ENCODE peak calls at places on chromosomes 1 and 21, in four cellular contexts. N is HepG2, J is upper lobe of left lung, C is heart left ventricle. V is an unnamed sample.

GRCh38 chr1:14778882-14779594 is 180.6 kb downstream of the KAZN start:
- ATAC-seq in N (peak; percentile 66), J (no peak), C (no peak), V (no peak)

GRCh38 chr1:206445116-206445515 is 25.2 kb upstream of the IKBKE start:
- ATAC-seq in N (no peak), J (peak; percentile 78), C (peak; percentile 90), V (peak; percentile 89)

GRCh38 chr21:32712043-32712442 is 15.8 kb downstream of the SYNJ1 start:
- ATAC-seq in N (no peak), J (no peak), C (peak; percentile 14), V (no peak)

GRCh38 chr1:233261615-233262168 is 33.8 kb downstream of the PCNX2 start:
- ATAC-seq in N (no peak), J (no peak), C (no peak), V (no peak)

GRCh38 chr1:152190589-152190988 is 31.6 kb upstream of the RPTN start:
- ATAC-seq in N (no peak), J (peak; percentile 22), C (no peak), V (peak; percentile 13)

GRCh38 chr1:75765697-75766355 is 20.2 kb upstream of the RABGGTB start:
- ATAC-seq in N (no peak), J (no peak), C (peak; percentile 43), V (no peak)

GRCh38 chr1:40059292-40059959 is 18.9 kb downstream of the CAP1 start:
- ATAC-seq in N (peak; percentile 62), J (peak; percentile 75), C (peak; percentile 66), V (no peak)

GRCh38 chr21:37808261-37808660 is 108.0 kb downstream of the KCNJ6 start:
- ATAC-seq in N (no peak), J (no peak), C (no peak), V (no peak)

GRCh38 chr1:117559985-117560384 is 45.9 kb upstream of the TENT5C start:
- ATAC-seq in N (no peak), J (no peak), C (no peak), V (no peak)

GRCh38 chr1:21319447-21320407 is 29.5 kb upstream of the ECE1 start:
- ATAC-seq in N (peak; percentile 15), J (no peak), C (no peak), V (no peak)

GRCh38 chr1:62038594-62039284 is 155.9 kb upstream of the L1TD1 start:
- ATAC-seq in N (peak; percentile 73), J (no peak), C (no peak), V (no peak)

GRCh38 chr1:32967863-32968571 is 3.4 kb upstream of the RNF19B start:
- ATAC-seq in N (no peak), J (no peak), C (no peak), V (no peak)

GRCh38 chr1:45535988-45536766 is 14.4 kb upstream of the AKR1A1 start:
- ATAC-seq in N (peak; percentile 31), J (no peak), C (no peak), V (no peak)

GRCh38 chr1:3899776-3900149 is 309 bp downstream of the C1orf174 start:
- ATAC-seq in N (no peak), J (no peak), C (no peak), V (no peak)

GRCh38 chr1:95039360-95040031 is 33.3 kb downstream of the ALG14 start:
- ATAC-seq in N (no peak), J (no peak), C (no peak), V (no peak)

GRCh38 chr1:184971522-184972265 is 2.6 kb downstream of the NIBAN1 start:
- ATAC-seq in N (no peak), J (no peak), C (peak; percentile 39), V (no peak)

GRCh38 chr1:184974837-184975115 is 468 bp upstream of the NIBAN1 start:
- ATAC-seq in N (peak; percentile 10), J (no peak), C (no peak), V (no peak)

GRCh38 chr1:184972281-184973055 is 1.8 kb downstream of the NIBAN1 start:
- ATAC-seq in N (no peak), J (no peak), C (no peak), V (no peak)

GRCh38 chr1:184974086-184974836 is at the start of gene NIBAN1:
- ATAC-seq in N (peak; percentile 78), J (peak; percentile 88), C (peak; percentile 75), V (peak; percentile 87)

GRCh38 chr1:184973308-184974085 is 811 bp downstream of the NIBAN1 start:
- ATAC-seq in N (peak; percentile 83), J (peak; percentile 88), C (peak; percentile 76), V (peak; percentile 61)
- TF ChIP-seq POLR2A in N (no peak), J (peak; percentile 10), C (no peak), V (no peak)

DNA sequence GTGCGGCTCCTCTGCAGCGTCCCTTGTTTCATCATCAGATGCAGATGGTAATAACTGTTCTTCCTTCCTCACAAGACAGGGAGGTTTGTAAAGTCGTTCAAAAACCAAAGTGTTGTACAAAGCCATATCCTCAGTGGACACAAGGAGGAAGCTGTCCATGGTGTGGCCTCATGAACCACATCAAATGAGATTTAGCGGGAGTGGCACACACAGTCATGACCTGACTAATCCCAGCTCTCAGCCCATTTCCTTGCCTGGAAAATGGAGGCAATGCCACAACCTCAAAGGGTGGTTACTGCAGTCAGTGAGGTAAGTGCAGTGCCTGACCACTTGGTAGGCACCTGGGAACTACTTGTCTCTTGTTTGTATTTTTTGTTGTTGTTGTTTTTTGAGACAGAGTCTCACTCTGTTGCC is 13.4 kb downstream of the ENTREP3 start:
- ATAC-seq in N (no peak), J (peak; percentile 14), C (no peak), V (no peak)
- H3K27ac ChIP-seq in N (no peak overlapping the region), J (peak overlapping the region; percentile 50), C (no peak overlapping the region), V (no peak overlapping the region)

GRCh38 chr1:225777058-225777582 is 506 bp upstream of the SRP9 start:
- ATAC-seq in N (peak; percentile 45), J (no peak), C (no peak), V (peak; percentile 2)

GRCh38 chr1:225780134-225780533 is 2.5 kb downstream of the SRP9 start:
- ATAC-seq in N (no peak), J (no peak), C (no peak), V (no peak)

GRCh38 chr1:225777583-225778411 is at the start of gene SRP9:
- ATAC-seq in N (peak; percentile 99), J (peak; percentile 100), C (peak; percentile 100), V (peak; percentile 100)

GRCh38 chr1:225776294-225776693 is 1.3 kb upstream of the SRP9 start:
- ATAC-seq in N (no peak), J (no peak), C (no peak), V (no peak)

GRCh38 chr1:225778412-225778669 is 715 bp downstream of the SRP9 start:
- ATAC-seq in N (no peak), J (no peak), C (no peak), V (no peak)
- H3K4me1 ChIP-seq in N (peaks cover 63% of the 10 kb centered on the region), J (peaks cover 34% of the 10 kb centered on the region), C (peaks cover 58% of the 10 kb centered on the region), V (peaks cover 26% of the 10 kb centered on the region)

DNA sequence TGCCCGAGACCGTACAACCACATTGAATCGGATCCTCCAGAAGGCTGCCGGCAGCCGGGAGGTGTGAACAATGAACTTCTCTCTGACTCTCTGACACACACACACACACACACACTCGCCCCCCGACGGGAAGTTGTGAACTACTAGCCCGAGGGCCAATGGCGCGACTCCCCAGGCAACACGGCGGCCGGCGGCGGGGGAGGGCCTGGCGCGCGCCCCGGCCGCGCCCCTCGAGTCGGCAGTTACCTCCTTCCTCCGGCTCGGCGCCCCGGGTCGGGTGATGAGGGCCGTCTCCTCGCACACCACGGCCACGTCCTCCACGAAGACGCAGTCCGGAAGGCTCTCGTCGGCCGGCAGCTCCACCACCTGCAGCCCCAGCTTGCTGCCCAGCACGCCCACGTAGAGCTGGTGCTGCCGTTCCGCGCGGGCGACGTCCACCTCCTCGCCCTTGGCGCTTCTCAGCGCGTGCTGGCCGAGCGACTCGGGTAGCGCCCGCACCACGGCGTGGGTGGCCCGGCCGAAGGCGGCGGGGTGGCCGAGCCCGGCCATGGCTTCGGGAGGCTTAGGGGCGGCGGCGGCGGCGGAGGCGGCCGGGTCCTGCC is 361 bp downstream of the DDAH1 start:
- ATAC-seq in N (peak; percentile 74), J (peak; percentile 93), C (peak; percentile 87), V (peak; percentile 78)
- TF ChIP-seq POLR2A in N (peak; percentile 61), J (no peak), C (peak; percentile 46), V (peak; percentile 28)

GRCh38 chr1:230354005-230354404 is 72.1 kb downstream of the PGBD5 start:
- ATAC-seq in N (no peak), J (no peak), C (no peak), V (no peak)

GRCh38 chr1:230351983-230352382 is 74.1 kb downstream of the PGBD5 start:
- ATAC-seq in N (no peak), J (no peak), C (no peak), V (no peak)

GRCh38 chr1:230350208-230350921 is 75.8 kb downstream of the PGBD5 start:
- ATAC-seq in N (peak; percentile 25), J (no peak), C (peak; percentile 89), V (no peak)

GRCh38 chr1:230351516-230351915 is 74.6 kb downstream of the PGBD5 start:
- ATAC-seq in N (no peak), J (no peak), C (no peak), V (no peak)

GRCh38 chr1:230352537-230352936 is 73.6 kb downstream of the PGBD5 start:
- ATAC-seq in N (no peak), J (no peak), C (no peak), V (no peak)
- H3K27ac ChIP-seq in N (no peak overlapping the region), J (no peak overlapping the region), C (no peak overlapping the region), V (no peak overlapping the region)

DNA sequence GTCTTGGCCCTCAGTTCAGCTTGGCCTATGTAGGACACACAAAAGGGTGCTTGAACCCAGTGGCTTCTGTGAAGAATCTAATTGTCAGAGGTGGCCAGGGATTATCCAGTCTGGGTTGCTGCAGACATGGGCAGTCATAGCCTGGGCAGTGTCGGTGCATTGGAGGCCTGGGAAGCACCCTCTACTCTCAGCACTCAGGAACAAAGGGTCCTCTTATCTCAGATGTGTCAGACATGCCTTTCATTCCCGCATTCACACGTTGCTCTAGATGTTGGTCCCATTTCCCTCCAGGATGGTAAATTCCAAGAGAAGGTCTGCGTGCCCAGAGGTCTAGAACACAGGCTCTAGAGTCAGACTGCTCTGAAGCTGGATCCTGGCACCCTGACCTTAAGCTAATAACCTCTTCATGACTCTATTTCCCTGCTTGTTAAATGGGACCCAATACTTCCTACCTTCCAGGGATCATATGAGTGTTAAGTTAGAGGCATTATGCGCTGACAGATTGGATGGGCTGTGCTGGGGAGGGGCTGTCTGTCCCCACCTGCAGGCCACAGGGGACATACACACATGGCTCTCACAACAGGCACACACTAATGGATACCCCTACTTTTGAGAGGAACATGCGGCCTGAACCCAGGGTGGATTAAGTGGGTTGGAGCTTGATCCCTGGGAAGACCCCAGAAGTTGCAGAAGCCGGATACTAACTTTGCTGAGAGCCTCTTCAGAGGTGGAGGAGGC is 16.5 kb upstream of the EDN2 start:
- ATAC-seq in N (no peak), J (no peak), C (no peak), V (no peak)
- H3K4me1 ChIP-seq in N (no peaks in the 10 kb centered on the region), J (peaks cover 60% of the 10 kb centered on the region), C (peaks cover 47% of the 10 kb centered on the region), V (peaks cover 20% of the 10 kb centered on the region)